ENCODE peak calls at places on chromosomes 13 and 19, in seven cellular contexts. A, W, X, N, H, P and B are unnamed samples.
A peak's percentile ranks its signal among the peaks of the same experiment; 100 is the strongest.

GRCh38 chr19:17339088-17339741 is 1.9 kb downstream of the GTPBP3 start:
- DNase-seq in A (no peak), W (no peak), X (peak; percentile 34), N (no peak), H (no peak), P (no peak), B (no peak)

GRCh38 chr19:7366701-7367420 is 18.1 kb downstream of the ARHGEF18 start:
- DNase-seq in A (no peak), W (no peak), X (no peak), N (no peak), H (no peak), P (no peak), B (no peak)

GRCh38 chr19:16949496-16950023 is 60.8 kb downstream of the F2RL3 start:
- DNase-seq in A (no peak), W (no peak), X (no peak), N (no peak), H (no peak), P (no peak), B (peak; percentile 60)

GRCh38 chr19:7415163-7415856 is 66.6 kb downstream of the ARHGEF18 start:
- DNase-seq in A (no peak), W (no peak), X (no peak), N (peak; percentile 81), H (no peak), P (peak; percentile 83), B (no peak)

GRCh38 chr13:51584731-51585191 is 499 bp downstream of the WDFY2 start:
- DNase-seq in A (peak; percentile 8), W (peak; percentile 5), X (peak; percentile 44), N (peak; percentile 70), H (peak; percentile 46), P (peak; percentile 85), B (peak; percentile 86)

GRCh38 chr13:98142427-98143156 is at the start of gene FARP1:
- DNase-seq in A (peak; percentile 42), W (no peak), X (no peak), N (peak; percentile 81), H (peak; percentile 91), P (peak; percentile 92), B (peak; percentile 93)

GRCh38 chr13:46516624-46517318 is 36.2 kb upstream of the LRCH1 start:
- DNase-seq in A (no peak), W (no peak), X (no peak), N (no peak), H (peak; percentile 27), P (no peak), B (no peak)

GRCh38 chr19:49453013-49453756 is at the start of gene ALDH16A1:
- DNase-seq in A (peak; percentile 94), W (peak; percentile 92), X (peak; percentile 95), N (peak; percentile 98), H (peak; percentile 97), P (peak; percentile 99), B (peak; percentile 100)